ENCODE peak calls at places on chromosomes 12 and 14, in seven cellular contexts. X is non-pigmented ciliary epithelial cell; Z is smooth muscle cell of the brain vasculature; Q is stimulated activated CD8-positive, alpha-beta memory T cell treated with anti-CD3 and anti-CD28 coated beads, Interleukin-7, amount 100 ng/mL, for 1 hour; I is H9; R is fibroblast of the conjunctiva; W is neural progenitor cell. N is an unnamed sample.
A peak's percentile ranks its signal among the peaks of the same experiment; 100 is the strongest.

GRCh38 chr14:61654026-61654425 is 41.3 kb upstream of the HIF1A start:
- DNase-seq in Q (no peak), Z (no peak), X (no peak), R (no peak), I (no peak), W (no peak), N (no peak)

GRCh38 chr12:90543393-90543792 is 411.6 kb downstream of the CCER1 start:
- DNase-seq in R (no peak), X (no peak), W (no peak), I (no peak), Q (no peak), Z (no peak), N (peak; percentile 55)

GRCh38 chr12:6181583-6182278 is 18.5 kb upstream of the CD9 start:
- DNase-seq in X (no peak), Z (no peak), Q (no peak), W (no peak), R (no peak), I (peak; percentile 31), N (no peak)

GRCh38 chr14:65229431-65230286 is 127.3 kb upstream of the MAX start:
- DNase-seq in I (peak; percentile 60), Z (no peak), W (peak; percentile 68), Q (no peak), X (no peak), R (no peak), N (peak; percentile 65)

GRCh38 chr12:64451687-64452558 is at the start of gene TBK1:
- DNase-seq in X (no peak), R (peak; percentile 77), Z (peak; percentile 54), I (peak; percentile 95), Q (peak; percentile 42), W (peak; percentile 96), N (peak; percentile 89)

GRCh38 chr12:38316391-38317129 is at the start of gene ALG10B:
- DNase-seq in Z (peak; percentile 93), Q (peak; percentile 85), I (peak; percentile 93), R (peak; percentile 91), X (peak; percentile 89), W (peak; percentile 96), N (peak; percentile 98)

GRCh38 chr14:101235042-101235871 is 326.0 kb upstream of the DIO3 start:
- DNase-seq in Z (no peak), I (peak; percentile 77), R (peak; percentile 10), X (no peak), Q (no peak), W (peak; percentile 84), N (peak; percentile 62)

GRCh38 chr12:100468126-100468525 is 5.5 kb upstream of the NR1H4 start:
- DNase-seq in R (no peak), Q (no peak), Z (no peak), W (peak; percentile 53), X (no peak), I (no peak), N (no peak)

GRCh38 chr12:105721051-105721825 is 390.7 kb downstream of the C12orf75 start:
- DNase-seq in W (peak; percentile 59), Q (no peak), Z (no peak), R (no peak), I (no peak), X (no peak), N (no peak)

GRCh38 chr12:114747156-114747555 is 63.2 kb upstream of the TBX3 start:
- DNase-seq in W (no peak), R (no peak), X (no peak), Q (no peak), I (no peak), Z (no peak), N (no peak)

GRCh38 chr14:69612014-69612758 is 790 bp downstream of the SUSD6 start:
- DNase-seq in I (no peak), W (peak; percentile 80), Z (no peak), Q (no peak), X (no peak), R (no peak), N (peak; percentile 52)

GRCh38 chr12:7210642-7211151 is 21.2 kb downstream of the PEX5 start:
- DNase-seq in I (no peak), W (no peak), Z (no peak), R (no peak), X (no peak), Q (no peak), N (no peak)

GRCh38 chr14:22491683-22492483 is 97.1 kb downstream of the DAD1 start:
- DNase-seq in W (no peak), R (no peak), X (no peak), Z (no peak), Q (no peak), I (no peak), N (no peak)

GRCh38 chr12:65868133-65868705 is 43.9 kb downstream of the HMGA2 start:
- DNase-seq in W (no peak), I (no peak), X (peak; percentile 91), Q (no peak), R (peak; percentile 79), Z (peak; percentile 83), N (peak; percentile 88)

GRCh38 chr12:107568718-107569117 is 116.9 kb upstream of the PWP1 start:
- DNase-seq in X (no peak), I (no peak), R (no peak), W (no peak), Z (no peak), Q (no peak), N (peak; percentile 35)